ENCODE peak calls at places on chromosomes 2 and 18, in six cellular contexts. N, O, Q, S, P and V are unnamed samples.

GRCh38 chr2:197215988-197216979 is 94.3 kb downstream of the ANKRD44 start:
- DNase-seq in O (no peak), Q (no peak), S (peak), P (no peak), N (no peak), V (no peak)

GRCh38 chr2:172038121-172038520 is 38.4 kb downstream of the METAP1D start:
- DNase-seq in O (no peak), Q (no peak), S (peak), P (no peak), N (no peak), V (no peak)

GRCh38 chr2:63435080-63435479 is 153.2 kb downstream of the WDPCP start:
- DNase-seq in Q (no peak), N (no peak), O (no peak), S (no peak), P (no peak), V (no peak)

GRCh38 chr2:85537600-85538506 is 1.1 kb upstream of the MAT2A start:
- DNase-seq in Q (no peak), S (no peak), N (peak), P (peak), O (peak), V (peak)

GRCh38 chr2:26569216-26570082 is 71.7 kb downstream of the CIB4 start:
- DNase-seq in O (no peak), Q (no peak), S (no peak), N (peak), P (no peak), V (no peak)

GRCh38 chr2:190205643-190206042 is 114.0 kb downstream of the HIBCH start:
- DNase-seq in P (no peak), N (no peak), Q (no peak), S (peak), O (no peak), V (no peak)

GRCh38 chr2:174059178-174059874 is 94.2 kb upstream of the SP3 start:
- DNase-seq in N (no peak), P (no peak), O (no peak), S (peak), Q (no peak), V (peak)

GRCh38 chr18:27627927-27628326 is 442.8 kb upstream of the CHST9 start:
- DNase-seq in S (no peak), O (no peak), Q (no peak), N (no peak), P (no peak), V (no peak)

GRCh38 chr2:235263205-235264120 is 230.4 kb upstream of the AGAP1 start:
- DNase-seq in S (peak), N (peak), O (peak), P (peak), Q (peak), V (no peak)

GRCh38 chr18:45343365-45343764 is 271.9 kb upstream of the SLC14A2 start:
- DNase-seq in S (no peak), N (no peak), Q (no peak), O (no peak), P (no peak), V (no peak)

GRCh38 chr2:216465580-216466197 is 33.0 kb upstream of the RPL37A start:
- DNase-seq in Q (no peak), P (no peak), S (no peak), N (no peak), O (no peak), V (no peak)

GRCh38 chr2:28052691-28053090 is 162.2 kb downstream of the BABAM2 start:
- DNase-seq in P (no peak), O (no peak), Q (no peak), S (peak), N (no peak), V (no peak)

DNA sequence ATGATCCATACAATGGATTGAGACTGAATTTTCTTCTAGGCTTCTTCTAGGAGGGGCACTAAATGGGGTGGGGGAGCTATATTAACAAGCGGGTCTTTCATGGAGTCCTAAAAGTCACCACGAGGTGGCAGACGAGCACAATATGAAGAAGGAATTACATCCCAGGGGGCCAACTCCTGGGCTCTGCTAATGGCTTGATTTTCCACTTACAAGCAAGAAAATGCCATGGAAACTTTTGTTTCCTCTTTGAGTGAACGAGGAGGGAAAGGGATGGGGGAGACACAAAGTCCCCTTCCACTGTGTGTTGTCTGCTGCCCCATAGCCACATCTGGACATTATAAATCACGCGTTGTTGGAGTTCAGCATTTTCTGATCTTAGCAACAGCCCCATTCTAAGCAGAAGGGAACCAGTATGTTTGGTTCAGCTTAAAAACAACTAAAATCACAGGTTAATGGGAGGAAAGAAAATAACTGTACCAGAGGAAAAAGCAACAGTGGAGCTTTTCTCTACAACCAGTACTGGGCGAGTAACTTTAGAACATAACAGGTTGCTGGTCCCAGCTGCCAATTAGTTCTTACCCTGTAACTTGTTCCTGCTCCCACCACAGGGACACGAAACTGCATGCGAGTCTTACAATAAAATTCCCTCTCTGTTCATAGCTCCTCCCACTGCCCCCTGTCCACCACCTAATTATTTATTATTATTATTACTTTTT is 285.0 kb upstream of the PARD3B start:
- DNase-seq in S (peak), P (peak), N (no peak), Q (peak), O (no peak), V (peak)
- TF ChIP-seq POLR2A in S (no peak), P (no peak), N (no peak), Q (no peak), O (no peak), V (no peak)

GRCh38 chr2:118186110-118186857 is 98.0 kb downstream of the INSIG2 start:
- DNase-seq in O (peak), P (peak), N (peak), Q (peak), S (peak), V (peak)
- TF ChIP-seq POLR2A in O (peak), P (peak), N (no peak), Q (no peak), S (peak), V (peak)

DNA sequence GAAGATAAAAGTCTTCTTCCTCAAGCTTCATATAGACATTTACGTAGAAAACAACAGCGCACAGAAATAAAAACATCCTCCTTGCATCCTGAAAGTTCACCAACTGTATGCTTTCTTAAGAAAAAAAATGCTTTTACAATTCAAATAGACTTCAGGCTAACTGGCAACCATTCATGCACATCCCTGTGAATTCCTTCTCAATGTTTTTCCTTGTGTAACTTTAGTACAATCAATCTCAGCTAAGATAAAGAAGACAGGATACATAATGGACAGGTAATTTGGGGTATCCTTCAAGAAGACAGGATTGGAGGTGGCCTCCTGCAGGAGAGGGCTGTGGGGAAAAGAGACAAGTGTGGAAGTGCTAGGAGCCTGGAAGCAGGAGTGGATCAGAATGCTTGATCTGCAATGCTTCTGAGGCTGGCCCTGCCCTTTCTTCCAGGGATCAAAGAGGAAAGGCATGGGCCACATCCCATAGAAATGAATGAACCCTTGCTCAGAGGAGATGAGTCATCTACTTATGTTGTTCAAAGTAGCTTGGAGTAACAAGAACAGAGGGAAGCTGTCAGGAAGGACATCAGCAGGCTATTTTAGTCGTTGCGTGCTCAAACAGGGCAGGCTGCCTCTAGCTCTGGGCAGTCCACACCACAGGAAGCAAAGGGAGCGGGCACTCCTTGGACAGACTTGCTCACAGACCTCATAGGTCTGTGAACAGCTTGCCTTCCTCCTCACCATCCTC is 126.6 kb downstream of the TMEM131 start:
- DNase-seq in Q (peak), P (no peak), S (peak), N (no peak), O (no peak), V (no peak)
- TF ChIP-seq POLR2A in Q (no peak), P (no peak), S (peak), N (no peak), O (no peak), V (no peak)

GRCh38 chr2:23384551-23385349 is at the start of gene KLHL29:
- DNase-seq in S (peak), O (peak), Q (no peak), P (peak), N (peak), V (peak)
- TF ChIP-seq POLR2A in S (peak), O (peak), Q (peak), P (no peak), N (no peak), V (no peak)

GRCh38 chr18:31685097-31686082 is 1.0 kb upstream of the B4GALT6 start:
- DNase-seq in S (peak), O (peak), N (no peak), Q (peak), P (peak), V (peak)
- TF ChIP-seq POLR2A in S (no peak), O (peak), N (no peak), Q (no peak), P (peak), V (peak)